ENCODE peak calls at places on chromosomes 2 and 18, in five cellular contexts. U is PC-3, S is SK-N-SH, W is HCT116, G is neural progenitor cell. X is an unnamed sample.

GRCh38 chr2:46490521-46491141 is 11.3 kb downstream of the TMEM247 start:
- DNase-seq in W (no peak), U (no peak), S (no peak), G (no peak), X (peak; percentile 73)

GRCh38 chr2:33077841-33078240 is 131.1 kb downstream of the LTBP1 start:
- DNase-seq in U (peak; percentile 14), G (no peak), W (no peak), S (no peak), X (peak; percentile 89)

GRCh38 chr18:8097942-8098341 is 511.3 kb upstream of the RAB12 start:
- DNase-seq in S (no peak), U (no peak), W (no peak), G (no peak), X (no peak)

GRCh38 chr2:158931577-158931976 is 36.9 kb upstream of the TANC1 start:
- DNase-seq in W (no peak), U (peak; percentile 56), S (no peak), G (no peak), X (no peak)

GRCh38 chr2:19337202-19337601 is 21.2 kb downstream of the OSR1 start:
- DNase-seq in U (no peak), S (no peak), G (no peak), W (no peak), X (no peak)

GRCh38 chr2:21650566-21650965 is 526.8 kb downstream of the TDRD15 start:
- DNase-seq in G (no peak), S (no peak), W (no peak), U (no peak), X (no peak)

GRCh38 chr2:119063146-119063545 is 95.4 kb downstream of the C1QL2 start:
- DNase-seq in U (no peak), S (no peak), W (no peak), G (no peak), X (no peak)

GRCh38 chr2:130798472-130799221 is 38.1 kb upstream of the ARHGEF4 start:
- DNase-seq in W (no peak), S (peak; percentile 89), U (no peak), G (peak; percentile 80), X (no peak)

GRCh38 chr2:73418343-73418742 is 32.7 kb downstream of the ALMS1 start:
- DNase-seq in W (no peak), S (no peak), G (no peak), U (no peak), X (no peak)

GRCh38 chr2:44120428-44120827 is 48.2 kb upstream of the PPM1B start:
- DNase-seq in U (peak; percentile 86), S (no peak), G (no peak), W (no peak), X (no peak)

GRCh38 chr2:109510136-109511028 is 103.4 kb downstream of the SEPTIN10 start:
- DNase-seq in S (peak; percentile 87), U (peak; percentile 88), W (peak; percentile 50), G (peak; percentile 79), X (peak; percentile 60)

GRCh38 chr2:12412898-12413305 is 303.8 kb upstream of the TRIB2 start:
- DNase-seq in G (no peak), S (peak; percentile 43), U (no peak), W (no peak), X (peak; percentile 12)

GRCh38 chr2:207505728-207506127 is 24.0 kb upstream of the CREB1 start:
- DNase-seq in U (peak; percentile 96), S (no peak), W (no peak), G (no peak), X (no peak)

GRCh38 chr18:52334896-52335295 is 5.1 kb upstream of the DCC start:
- DNase-seq in W (no peak), G (no peak), S (no peak), U (peak; percentile 39), X (no peak)
- TF ChIP-seq EZH2phosphoT487 in W (no peak), G (no peak), S (no peak), U (no peak), X (no peak)

DNA sequence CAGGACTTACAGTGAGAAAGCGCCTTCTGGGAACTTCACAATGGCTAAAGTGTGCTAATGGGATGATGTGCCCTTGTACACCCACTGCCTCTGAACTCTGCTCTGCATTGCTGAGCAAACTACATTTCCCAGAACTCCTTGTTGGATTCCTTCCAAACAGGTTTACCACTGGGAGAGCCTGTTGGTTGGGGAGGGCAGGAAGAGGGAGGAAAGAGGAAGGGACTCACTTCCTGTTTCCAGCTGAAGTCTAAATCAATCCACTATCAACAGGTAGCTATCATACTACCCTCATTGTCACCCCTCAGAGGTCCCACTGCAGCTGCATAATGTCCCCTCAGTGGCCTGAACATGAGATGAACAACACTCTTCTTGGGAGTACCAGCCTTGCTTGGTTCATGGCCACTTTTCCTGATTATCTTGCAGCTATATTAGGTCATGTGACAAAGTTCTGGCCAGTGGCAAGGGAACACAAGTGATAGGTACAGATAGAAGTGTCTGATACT is 109.7 kb downstream of the MSH2 start:
- DNase-seq in G (no peak), W (peak; percentile 52), U (peak; percentile 82), S (peak; percentile 56), X (no peak)
- TF ChIP-seq EZH2phosphoT487 in G (no peak), W (no peak), U (no peak), S (no peak), X (no peak)

DNA sequence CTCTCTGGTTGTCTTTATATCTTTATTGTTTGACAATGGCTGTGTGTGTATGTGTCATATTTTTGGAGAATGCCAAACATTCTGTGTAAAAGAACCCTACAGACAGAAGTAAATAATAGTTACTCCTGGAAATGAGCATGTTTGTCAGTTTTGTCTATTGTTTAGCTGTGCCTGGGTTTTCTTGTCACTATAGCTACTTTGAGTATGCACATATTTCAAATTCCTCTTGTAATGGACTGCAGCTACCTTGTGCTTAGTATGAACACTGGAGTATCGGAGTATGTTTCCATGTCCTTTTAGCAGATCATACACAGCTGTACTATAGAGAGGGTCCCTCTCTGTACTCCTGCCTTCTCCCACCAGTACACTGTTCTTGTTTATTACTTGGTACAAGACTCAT is 58.0 kb upstream of the DOCK10 start:
- DNase-seq in U (peak; percentile 79), W (no peak), G (no peak), S (no peak), X (no peak)
- TF ChIP-seq EZH2phosphoT487 in U (no peak), W (no peak), G (no peak), S (no peak), X (no peak)

GRCh38 chr18:23189768-23190661 is 54.7 kb downstream of the CABLES1 start:
- DNase-seq in G (no peak), U (no peak), W (no peak), S (no peak), X (no peak)
- TF ChIP-seq EZH2phosphoT487 in G (no peak), U (no peak), W (no peak), S (no peak), X (no peak)

GRCh38 chr2:28643911-28644334 is 107.7 kb upstream of the PPP1CB start:
- DNase-seq in G (no peak), W (no peak), U (peak; percentile 96), S (peak; percentile 43), X (no peak)
- TF ChIP-seq EZH2phosphoT487 in G (no peak), W (no peak), U (no peak), S (no peak), X (no peak)

GRCh38 chr2:76579911-76580310 is 869.2 kb upstream of the GCFC2 start:
- DNase-seq in W (no peak), G (no peak), U (no peak), S (no peak), X (no peak)
- TF ChIP-seq EZH2phosphoT487 in W (no peak), G (no peak), U (no peak), S (no peak), X (no peak)

GRCh38 chr18:70166668-70167067 is 38.8 kb downstream of the RTTN start:
- DNase-seq in S (no peak), U (no peak), G (no peak), W (no peak), X (no peak)
- TF ChIP-seq EZH2phosphoT487 in S (no peak), U (no peak), G (no peak), W (no peak), X (no peak)

GRCh38 chr2:239576784-239577183 is 176.0 kb upstream of the HDAC4 start:
- DNase-seq in U (no peak), G (no peak), S (no peak), W (no peak), X (no peak)

GRCh38 chr2:239575931-239576445 is 175.2 kb upstream of the HDAC4 start:
- DNase-seq in G (no peak), S (no peak), W (no peak), U (no peak), X (no peak)

GRCh38 chr2:239577913-239578312 is 177.1 kb upstream of the HDAC4 start:
- DNase-seq in W (no peak), S (no peak), G (no peak), U (no peak), X (no peak)

GRCh38 chr2:239578381-239578780 is 177.6 kb upstream of the HDAC4 start:
- DNase-seq in W (no peak), U (no peak), G (no peak), S (no peak), X (no peak)

DNA sequence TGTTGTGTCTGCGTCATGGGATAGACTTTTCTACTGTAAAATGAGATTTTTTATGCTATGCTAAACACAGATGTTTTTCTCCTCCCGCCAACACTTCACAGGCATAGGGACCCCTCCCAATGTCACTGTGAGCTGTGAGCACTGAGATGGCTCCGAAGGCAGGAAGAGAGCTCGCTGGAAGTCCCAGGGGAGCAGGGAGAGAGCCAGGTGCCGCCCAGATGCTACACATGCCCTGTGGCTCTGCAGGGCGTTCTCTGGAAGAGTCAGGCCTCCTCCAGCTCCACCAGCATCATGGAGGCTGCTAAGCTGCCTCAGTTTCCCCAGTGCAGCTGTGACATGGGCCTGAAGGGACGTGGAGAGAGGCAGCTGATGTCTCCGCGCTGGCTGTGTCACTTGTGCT is 176.5 kb upstream of the HDAC4 start:
- DNase-seq in W (no peak), G (no peak), U (no peak), S (no peak), X (no peak)
- TF ChIP-seq EZH2phosphoT487 in W (no peak), G (no peak), U (no peak), S (no peak), X (no peak)

X was measured in OCI-LY7.